ENCODE peak calls at places on chromosomes 6 and 20, in four cellular contexts. One of them, this sample, is unnamed.

GRCh38 chr6:138614151-138614550 is 114.9 kb upstream of the NHSL1 start:
- DNase-seq in H1: no peak
- DNase-seq in IMR-90: peak
- DNase-seq in neuronal stem cell: no peak
- DNase-seq in this sample: no peak

GRCh38 chr20:38249536-38250310 is 10.8 kb downstream of the KIAA1755 start:
- DNase-seq in H1: no peak
- DNase-seq in IMR-90: peak
- DNase-seq in neuronal stem cell: no peak
- DNase-seq in this sample: no peak

GRCh38 chr6:12030993-12031550 is 19.0 kb downstream of the HIVEP1 start:
- DNase-seq in H1: no peak
- DNase-seq in neuronal stem cell: no peak
- DNase-seq in IMR-90: peak
- DNase-seq in this sample: no peak

GRCh38 chr6:126176266-126176665 is 163.6 kb upstream of the CENPW start:
- DNase-seq in IMR-90: peak
- DNase-seq in H1: no peak
- DNase-seq in neuronal stem cell: no peak
- DNase-seq in this sample: no peak

GRCh38 chr6:135451617-135452190 is 45.8 kb downstream of the AHI1 start:
- DNase-seq in H1: no peak
- DNase-seq in IMR-90: peak
- DNase-seq in neuronal stem cell: peak
- DNase-seq in this sample: no peak

GRCh38 chr6:13417954-13418353 is 69.4 kb downstream of the GFOD1 start:
- DNase-seq in neuronal stem cell: no peak
- DNase-seq in IMR-90: no peak
- DNase-seq in H1: no peak
- DNase-seq in this sample: no peak

GRCh38 chr20:61886721-61887658 is 178.7 kb downstream of the TAF4 start:
- DNase-seq in neuronal stem cell: peak
- DNase-seq in H1: peak
- DNase-seq in IMR-90: peak
- DNase-seq in this sample: peak

GRCh38 chr6:45923831-45924391 is 91.7 kb downstream of the CLIC5 start:
- DNase-seq in neuronal stem cell: no peak
- DNase-seq in H1: no peak
- DNase-seq in IMR-90: peak
- DNase-seq in this sample: no peak

GRCh38 chr6:14109411-14109826 is 8.2 kb upstream of the CD83 start:
- DNase-seq in H1: no peak
- DNase-seq in IMR-90: no peak
- DNase-seq in neuronal stem cell: no peak
- DNase-seq in this sample: no peak

DNA sequence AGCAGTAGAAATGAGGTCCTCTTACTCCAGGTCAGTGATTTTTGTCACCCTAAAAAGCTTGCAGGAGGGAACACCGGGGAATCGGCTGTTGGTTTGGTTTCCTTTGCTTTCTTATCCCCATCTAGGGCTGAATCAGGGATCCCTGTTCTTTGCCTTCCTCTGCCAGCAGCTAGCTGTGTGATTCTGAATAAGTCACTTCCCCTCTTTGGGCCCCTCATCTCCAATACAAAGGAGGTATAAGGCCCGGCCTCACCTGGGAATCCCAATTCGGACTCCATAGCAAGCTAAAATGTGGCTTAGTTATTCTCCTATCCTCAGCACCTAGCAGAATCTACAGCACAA is 18.5 kb upstream of the ARMC12 start:
- DNase-seq in IMR-90: no peak
- DNase-seq in neuronal stem cell: no peak
- DNase-seq in H1: no peak
- DNase-seq in this sample: no peak
- H3K18ac ChIP-seq in IMR-90: no peak
- H3K18ac ChIP-seq in neuronal stem cell: no peak
- H3K18ac ChIP-seq in H1: peak
- H3K18ac ChIP-seq in this sample: no peak

GRCh38 chr6:75624988-75625387 is 23.3 kb downstream of the SENP6 start:
- DNase-seq in IMR-90: no peak
- DNase-seq in neuronal stem cell: no peak
- DNase-seq in H1: no peak
- DNase-seq in this sample: no peak
- H3K18ac ChIP-seq in IMR-90: no peak
- H3K18ac ChIP-seq in neuronal stem cell: no peak
- H3K18ac ChIP-seq in H1: no peak
- H3K18ac ChIP-seq in this sample: no peak

GRCh38 chr20:2164966-2165365 is 63.3 kb downstream of the STK35 start:
- DNase-seq in H1: no peak
- DNase-seq in neuronal stem cell: no peak
- DNase-seq in IMR-90: no peak
- DNase-seq in this sample: peak
- H3K18ac ChIP-seq in H1: no peak
- H3K18ac ChIP-seq in neuronal stem cell: no peak
- H3K18ac ChIP-seq in IMR-90: no peak
- H3K18ac ChIP-seq in this sample: no peak

DNA sequence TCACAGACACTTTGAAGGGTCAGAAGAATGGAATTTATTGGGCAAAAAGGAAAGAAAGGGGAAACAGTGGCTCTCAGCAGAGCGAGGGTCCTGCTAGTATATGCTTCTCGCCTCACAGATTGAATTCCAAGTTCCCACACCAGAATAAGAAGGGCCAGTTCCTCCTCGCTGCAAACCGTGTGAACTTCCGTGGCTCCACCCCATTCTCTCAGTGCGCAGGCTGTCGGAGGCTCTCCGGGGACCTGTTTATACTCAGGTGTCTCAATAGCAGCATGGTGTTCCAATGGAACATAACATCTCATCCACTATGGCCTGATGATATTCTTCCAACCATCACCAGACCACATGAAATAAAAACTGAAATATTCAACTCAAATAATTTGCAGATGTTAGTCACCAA is 4.6 kb downstream of the SAMD3 start:
- DNase-seq in neuronal stem cell: no peak
- DNase-seq in IMR-90: no peak
- DNase-seq in H1: no peak
- DNase-seq in this sample: no peak
- H3K18ac ChIP-seq in neuronal stem cell: no peak
- H3K18ac ChIP-seq in IMR-90: no peak
- H3K18ac ChIP-seq in H1: no peak
- H3K18ac ChIP-seq in this sample: no peak

GRCh38 chr6:160788806-160789205 is 86.8 kb downstream of the PLG start:
- DNase-seq in neuronal stem cell: no peak
- DNase-seq in H1: no peak
- DNase-seq in IMR-90: no peak
- DNase-seq in this sample: no peak
- H3K18ac ChIP-seq in neuronal stem cell: no peak
- H3K18ac ChIP-seq in H1: no peak
- H3K18ac ChIP-seq in IMR-90: no peak
- H3K18ac ChIP-seq in this sample: no peak

GRCh38 chr6:37637562-37638413 is 59.9 kb downstream of the MDGA1 start:
- DNase-seq in neuronal stem cell: no peak
- DNase-seq in H1: no peak
- DNase-seq in IMR-90: no peak
- DNase-seq in this sample: no peak
- H3K18ac ChIP-seq in neuronal stem cell: peak
- H3K18ac ChIP-seq in H1: no peak
- H3K18ac ChIP-seq in IMR-90: no peak
- H3K18ac ChIP-seq in this sample: no peak

This sample was measured in H9.